ENCODE peak calls at places on chromosome 13, in five cellular contexts. W is transverse colon, E is Caco-2, H is esophagus squamous epithelium, I is Peyer's patch. B is an unnamed sample.

GRCh38 chr13:75357576-75358295 is 124.2 kb downstream of the TBC1D4 start:
- DNase-seq in W (no peak), E (peak; percentile 62), H (no peak), I (no peak), B (peak; percentile 42)

GRCh38 chr13:59182241-59182640 is 981.5 kb downstream of the DIAPH3 start:
- DNase-seq in W (no peak), E (no peak), H (no peak), I (no peak), B (no peak)

GRCh38 chr13:95607363-95607762 is 37.1 kb downstream of the DZIP1 start:
- DNase-seq in W (no peak), E (no peak), H (no peak), I (no peak), B (no peak)

GRCh38 chr13:64579331-64579730 is 2650.8 kb downstream of the PCDH9 start:
- DNase-seq in W (no peak), E (no peak), H (no peak), I (no peak), B (no peak)

GRCh38 chr13:38783992-38784875 is 97.4 kb downstream of the FREM2 start:
- DNase-seq in W (peak; percentile 31), E (no peak), H (no peak), I (no peak), B (no peak)

GRCh38 chr13:66513728-66514127 is 716.4 kb downstream of the PCDH9 start:
- DNase-seq in W (no peak), E (no peak), H (no peak), I (no peak), B (no peak)

GRCh38 chr13:70714993-70715392 is 606.7 kb upstream of the KLHL1 start:
- DNase-seq in W (no peak), E (no peak), H (no peak), I (no peak), B (no peak)

GRCh38 chr13:44271031-44271433 is 102.6 kb upstream of the SERP2 start:
- DNase-seq in W (no peak), E (no peak), H (no peak), I (no peak), B (no peak)

GRCh38 chr13:94305934-94306333 is 173.5 kb downstream of the DCT start:
- DNase-seq in W (no peak), E (no peak), H (no peak), I (no peak), B (no peak)

GRCh38 chr13:90302113-90302512 is 1045.4 kb upstream of the MIR17HG start:
- DNase-seq in W (no peak), E (no peak), H (no peak), I (no peak), B (no peak)

GRCh38 chr13:113634279-113635047 is 23.5 kb downstream of the ATP4B start:
- DNase-seq in W (no peak), E (no peak), H (no peak), I (no peak), B (no peak)

GRCh38 chr13:112366907-112367646 is 9.1 kb upstream of the SPACA7 start:
- DNase-seq in W (no peak), E (no peak), H (no peak), I (no peak), B (no peak)

GRCh38 chr13:102913924-102914628 is 68.2 kb downstream of the ERCC5 start:
- DNase-seq in W (peak; percentile 17), E (no peak), H (no peak), I (peak; percentile 68), B (peak; percentile 90)

DNA sequence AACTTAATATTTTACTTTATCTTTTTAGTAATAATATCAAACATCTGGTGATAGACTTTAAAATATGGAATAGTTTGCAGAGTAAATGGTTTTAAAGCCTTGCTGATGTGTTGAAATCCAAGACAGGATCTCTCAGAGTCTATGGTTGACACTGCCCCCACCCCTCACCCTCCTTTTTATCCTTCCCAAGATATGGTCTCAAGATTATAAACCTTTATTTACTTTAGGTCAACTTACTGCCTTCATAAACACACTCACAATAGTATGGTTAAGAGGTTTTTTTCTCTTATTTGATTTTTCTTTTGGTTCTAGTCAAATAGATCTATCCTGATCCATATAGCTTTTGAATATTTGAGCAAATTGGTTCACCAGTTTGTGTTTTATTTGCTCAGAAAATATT is 39.0 kb downstream of the PAN3 start:
- DNase-seq in W (no peak), E (no peak), H (no peak), I (no peak), B (no peak)
- H3K36me3 ChIP-seq in W (no peaks in the 10 kb centered on the region), E (no peaks in the 10 kb centered on the region), H (no peaks in the 10 kb centered on the region), I (no peaks in the 10 kb centered on the region), B (no peaks in the 10 kb centered on the region)

GRCh38 chr13:46132109-46132508 is 27.3 kb upstream of the CPB2 start:
- DNase-seq in W (no peak), E (no peak), H (no peak), I (no peak), B (no peak)
- H3K36me3 ChIP-seq in W (no peaks in the 10 kb centered on the region), E (no peaks in the 10 kb centered on the region), H (no peaks in the 10 kb centered on the region), I (no peaks in the 10 kb centered on the region), B (peaks cover 5% of the 10 kb centered on the region)

GRCh38 chr13:19665427-19665859 is 32.0 kb downstream of the MPHOSPH8 start:
- DNase-seq in W (no peak), E (no peak), H (no peak), I (no peak), B (no peak)
- H3K36me3 ChIP-seq in W (peaks cover 3% of the 10 kb centered on the region), E (peaks cover 6% of the 10 kb centered on the region), H (peaks cover 59% of the 10 kb centered on the region), I (peaks cover 6% of the 10 kb centered on the region), B (peaks cover 40% of the 10 kb centered on the region)

DNA sequence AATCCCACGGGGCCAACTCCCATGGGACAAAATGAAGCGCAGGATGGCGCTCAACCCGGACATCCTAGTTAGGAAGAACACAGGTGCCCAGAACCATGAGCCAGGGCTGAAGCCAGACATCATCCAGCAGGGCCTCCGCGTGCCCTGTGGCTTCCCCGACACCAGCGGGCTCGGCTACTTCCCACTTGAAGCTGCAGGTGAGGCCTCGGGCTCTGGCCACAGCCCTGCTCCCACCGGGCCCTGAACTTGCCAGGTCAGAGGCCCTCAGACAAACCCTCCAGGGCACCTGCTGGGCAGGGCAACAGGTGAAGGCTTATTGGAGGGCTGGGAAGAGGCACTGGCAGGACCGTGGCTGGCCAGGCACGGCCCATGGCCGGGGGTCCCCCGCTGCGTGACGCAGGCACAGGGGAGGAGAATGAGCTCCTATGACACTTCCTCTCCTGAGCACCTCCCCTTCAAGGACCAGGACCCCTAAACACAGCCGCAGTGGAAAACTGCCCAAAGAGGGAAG is 117.7 kb downstream of the STK24 start:
- DNase-seq in W (no peak), E (no peak), H (no peak), I (no peak), B (no peak)
- H3K36me3 ChIP-seq in W (no peaks in the 10 kb centered on the region), E (peaks cover 5% of the 10 kb centered on the region), H (peaks cover 27% of the 10 kb centered on the region), I (no peaks in the 10 kb centered on the region), B (peaks cover 17% of the 10 kb centered on the region)

GRCh38 chr13:99362362-99362761 is 55.2 kb upstream of the GPR183 start:
- DNase-seq in W (no peak), E (no peak), H (no peak), I (no peak), B (no peak)

GRCh38 chr13:99366075-99366987 is 59.1 kb upstream of the GPR183 start:
- DNase-seq in W (no peak), E (no peak), H (no peak), I (no peak), B (no peak)

GRCh38 chr13:99363391-99363790 is 56.2 kb upstream of the GPR183 start:
- DNase-seq in W (no peak), E (no peak), H (no peak), I (no peak), B (no peak)

GRCh38 chr13:99361197-99361596 is 54.0 kb upstream of the GPR183 start:
- DNase-seq in W (no peak), E (no peak), H (no peak), I (no peak), B (no peak)

DNA sequence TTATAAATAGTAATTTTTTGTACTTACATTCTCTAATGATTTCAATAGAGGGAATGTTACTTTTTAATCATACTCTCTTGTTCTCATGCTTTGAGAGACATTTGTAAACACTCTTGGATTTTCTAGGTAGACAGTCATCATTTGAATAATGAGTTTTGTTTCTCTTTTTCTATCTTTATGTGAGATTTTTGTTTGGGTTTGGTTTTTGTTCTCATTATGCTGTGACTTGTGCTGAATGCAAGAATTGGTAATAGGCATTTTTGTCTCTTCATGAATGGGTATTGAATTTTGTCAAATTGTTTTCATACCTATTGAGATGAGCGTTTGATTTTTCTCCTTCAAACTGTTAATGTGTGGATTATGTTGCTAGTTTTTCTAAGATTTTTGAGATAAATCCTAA is 56.8 kb upstream of the GPR183 start:
- DNase-seq in W (no peak), E (no peak), H (no peak), I (no peak), B (no peak)
- H3K36me3 ChIP-seq in W (no peaks in the 10 kb centered on the region), E (no peaks in the 10 kb centered on the region), H (no peaks in the 10 kb centered on the region), I (no peaks in the 10 kb centered on the region), B (peaks cover 2% of the 10 kb centered on the region)

GRCh38 chr13:79374578-79374977 is 31.5 kb downstream of the RBM26 start:
- DNase-seq in W (no peak), E (no peak), H (no peak), I (no peak), B (no peak)

GRCh38 chr13:79380943-79381445 is 25.1 kb downstream of the RBM26 start:
- DNase-seq in W (no peak), E (no peak), H (no peak), I (no peak), B (peak; percentile 59)

GRCh38 chr13:79382545-79383275 is 23.3 kb downstream of the RBM26 start:
- DNase-seq in W (no peak), E (no peak), H (no peak), I (no peak), B (no peak)

GRCh38 chr13:79384022-79384610 is 21.9 kb downstream of the RBM26 start:
- DNase-seq in W (peak; percentile 28), E (no peak), H (no peak), I (no peak), B (no peak)

GRCh38 chr13:79379274-79379673 is 26.8 kb downstream of the RBM26 start:
- DNase-seq in W (no peak), E (no peak), H (no peak), I (no peak), B (no peak)
- H3K36me3 ChIP-seq in W (no peaks in the 10 kb centered on the region), E (no peaks in the 10 kb centered on the region), H (peaks cover 17% of the 10 kb centered on the region), I (no peaks in the 10 kb centered on the region), B (peaks cover 11% of the 10 kb centered on the region)

DNA sequence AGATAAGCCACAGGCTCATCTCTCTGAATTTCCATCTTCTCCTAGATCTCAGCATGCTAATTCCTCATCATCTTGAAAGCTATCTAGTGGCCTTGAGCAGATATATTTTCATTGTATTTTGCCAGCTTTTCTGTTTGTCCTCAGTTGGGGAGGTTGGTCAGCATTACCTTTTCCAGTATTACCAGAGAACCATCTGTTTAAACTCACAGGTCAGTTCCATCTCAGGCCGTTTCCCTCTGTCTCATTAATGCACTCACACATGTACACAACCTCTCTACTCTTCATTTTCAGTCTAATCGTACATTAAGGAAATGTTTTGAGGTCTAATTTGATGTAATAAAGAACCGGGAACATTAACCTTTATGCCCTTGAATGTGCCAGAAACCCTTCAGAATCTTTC is 29.7 kb downstream of the USPL1 start:
- DNase-seq in W (no peak), E (no peak), H (no peak), I (no peak), B (no peak)
- H3K36me3 ChIP-seq in W (no peaks in the 10 kb centered on the region), E (peaks cover 5% of the 10 kb centered on the region), H (peaks cover 23% of the 10 kb centered on the region), I (no peaks in the 10 kb centered on the region), B (peaks cover 6% of the 10 kb centered on the region)

GRCh38 chr13:29511439-29511814 is 84.1 kb downstream of the SLC7A1 start:
- DNase-seq in W (no peak), E (no peak), H (no peak), I (no peak), B (no peak)
- H3K36me3 ChIP-seq in W (no peaks in the 10 kb centered on the region), E (peaks cover 3% of the 10 kb centered on the region), H (peaks cover 31% of the 10 kb centered on the region), I (no peaks in the 10 kb centered on the region), B (no peaks in the 10 kb centered on the region)

B was measured in small intestine.